ENCODE peak calls at places on chromosomes 5 and 9, in six cellular contexts. P is neural crest cell, R is cerebellar cortex, G is left colon, A is coronary artery, I is SK-N-DZ. T is an unnamed sample.
A peak's percentile ranks its signal among the peaks of the same experiment; 100 is the strongest.

GRCh38 chr5:147522435-147522834 is 12.6 kb upstream of the DPYSL3 start:
- DNase-seq in I (peak; percentile 10), R (no peak), G (no peak), A (no peak), P (no peak), T (no peak)

GRCh38 chr9:91178281-91179236 is 183.2 kb downstream of the AUH start:
- DNase-seq in A (peak; percentile 62), I (no peak), P (no peak), G (no peak), R (no peak), T (no peak)

GRCh38 chr9:75087279-75087823 is 604 bp downstream of the NMRK1 start:
- DNase-seq in A (no peak), I (peak; percentile 35), P (no peak), R (peak; percentile 50), G (peak; percentile 63), T (no peak)

GRCh38 chr5:131068893-131069643 is 96.0 kb downstream of the HINT1 start:
- DNase-seq in G (no peak), R (no peak), A (no peak), P (no peak), I (no peak), T (no peak)

GRCh38 chr5:132000677-132001453 is 10.6 kb downstream of the ACSL6 start:
- DNase-seq in R (no peak), A (no peak), I (no peak), G (no peak), P (no peak), T (no peak)

GRCh38 chr9:107175039-107175438 is 108.0 kb upstream of the RAD23B start:
- DNase-seq in A (no peak), G (no peak), I (no peak), R (no peak), P (no peak), T (no peak)

GRCh38 chr5:82549263-82549662 is 271.1 kb upstream of the RPS23 start:
- DNase-seq in R (no peak), I (no peak), A (no peak), G (no peak), P (no peak), T (no peak)

GRCh38 chr9:12884736-12885395 is 110.0 kb downstream of the LURAP1L start:
- DNase-seq in A (no peak), R (peak; percentile 74), G (no peak), P (no peak), I (peak; percentile 48), T (peak; percentile 25)

GRCh38 chr5:106314221-106314824 is 1356.4 kb downstream of the EFNA5 start:
- DNase-seq in P (no peak), G (no peak), R (no peak), A (no peak), I (no peak), T (no peak)

GRCh38 chr5:98942849-98943248 is 14.0 kb upstream of the CHD1 start:
- DNase-seq in A (no peak), R (no peak), P (no peak), G (no peak), I (no peak), T (no peak)

GRCh38 chr5:72234265-72234700 is 85.8 kb downstream of the MRPS27 start:
- DNase-seq in A (no peak), I (no peak), R (no peak), G (no peak), P (no peak), T (no peak)

GRCh38 chr9:112007575-112008240 is 111.1 kb downstream of the UGCG start:
- DNase-seq in A (no peak), G (no peak), I (no peak), P (no peak), R (no peak), T (no peak)

T was measured in NCI-H1092.